ENCODE peak calls at places on chromosome 21, in four cellular contexts. One of them, this sample, is unnamed.

GRCh38 chr21:44517175-44517899 is 22.7 kb downstream of the KRTAP10-1 start:
- DNase-seq in immature natural killer cell: peak; percentile 7
- DNase-seq in cardiac muscle cell: no peak
- DNase-seq in astrocyte: no peak
- DNase-seq in this sample: no peak

GRCh38 chr21:20783611-20784010 is 214.6 kb upstream of the NCAM2 start:
- DNase-seq in immature natural killer cell: no peak
- DNase-seq in cardiac muscle cell: peak; percentile 27
- DNase-seq in astrocyte: no peak
- DNase-seq in this sample: no peak

GRCh38 chr21:45487891-45488600 is 54.2 kb downstream of the SLC19A1 start:
- DNase-seq in immature natural killer cell: no peak
- DNase-seq in cardiac muscle cell: no peak
- DNase-seq in astrocyte: no peak
- DNase-seq in this sample: no peak

GRCh38 chr21:38352536-38353219 is 95.9 kb downstream of the KCNJ15 start:
- DNase-seq in immature natural killer cell: no peak
- DNase-seq in cardiac muscle cell: peak; percentile 80
- DNase-seq in astrocyte: peak; percentile 55
- DNase-seq in this sample: peak; percentile 79

GRCh38 chr21:42306366-42307035 is 8.7 kb downstream of the TFF3 start:
- DNase-seq in immature natural killer cell: no peak
- DNase-seq in cardiac muscle cell: no peak
- DNase-seq in astrocyte: no peak
- DNase-seq in this sample: no peak

GRCh38 chr21:36656138-36656537 is 42.8 kb upstream of the SIM2 start:
- DNase-seq in immature natural killer cell: no peak
- DNase-seq in cardiac muscle cell: no peak
- DNase-seq in astrocyte: no peak
- DNase-seq in this sample: peak; percentile 50

GRCh38 chr21:30582850-30583249 is 7.3 kb downstream of the KRTAP22-2 start:
- DNase-seq in immature natural killer cell: no peak
- DNase-seq in cardiac muscle cell: no peak
- DNase-seq in astrocyte: no peak
- DNase-seq in this sample: no peak

GRCh38 chr21:39168800-39169199 is 14.5 kb downstream of the PSMG1 start:
- DNase-seq in immature natural killer cell: no peak
- DNase-seq in cardiac muscle cell: no peak
- DNase-seq in astrocyte: no peak
- DNase-seq in this sample: no peak

GRCh38 chr21:33549848-33550771 is 7.3 kb downstream of the SON start:
- DNase-seq in immature natural killer cell: no peak
- DNase-seq in cardiac muscle cell: no peak
- DNase-seq in astrocyte: no peak
- DNase-seq in this sample: no peak

This sample was measured in hepatocyte.